ENCODE peak calls at places on chromosome 17, in five cellular contexts. M is A549, J is aorta, A is heart right ventricle, D is prostate gland. S is an unnamed sample.
A peak's percentile ranks its signal among the peaks of the same experiment; 100 is the strongest.

GRCh38 chr17:45052052-45052772 is 780 bp upstream of the DCAKD start:
- DNase-seq in M (peak; percentile 38), J (peak; percentile 88), A (peak; percentile 52), D (peak; percentile 19), S (peak; percentile 60)

GRCh38 chr17:788551-788950 is 6.4 kb downstream of the MRM3 start:
- DNase-seq in M (no peak), D (no peak), J (peak; percentile 15), A (no peak), S (no peak)

GRCh38 chr17:38728290-38728831 is 1.8 kb upstream of the CISD3 start:
- DNase-seq in J (no peak), M (no peak), A (no peak), D (no peak), S (no peak)

GRCh38 chr17:42676424-42677011 is at the start of gene PLEKHH3:
- DNase-seq in M (no peak), A (no peak), D (no peak), J (no peak), S (no peak)

GRCh38 chr17:42142371-42142896 is 12.4 kb downstream of the RAB5C start:
- DNase-seq in D (no peak), A (no peak), M (no peak), J (no peak), S (peak; percentile 86)

GRCh38 chr17:58307468-58308172 is 21.0 kb downstream of the TSPOAP1 start:
- DNase-seq in M (no peak), J (no peak), D (no peak), A (no peak), S (no peak)

GRCh38 chr17:45040459-45040858 is 11.0 kb downstream of the DCAKD start:
- DNase-seq in J (no peak), D (no peak), A (no peak), M (no peak), S (no peak)

GRCh38 chr17:6427284-6427781 is 7.6 kb downstream of the AIPL1 start:
- DNase-seq in D (no peak), A (no peak), J (peak; percentile 51), M (no peak), S (no peak)

DNA sequence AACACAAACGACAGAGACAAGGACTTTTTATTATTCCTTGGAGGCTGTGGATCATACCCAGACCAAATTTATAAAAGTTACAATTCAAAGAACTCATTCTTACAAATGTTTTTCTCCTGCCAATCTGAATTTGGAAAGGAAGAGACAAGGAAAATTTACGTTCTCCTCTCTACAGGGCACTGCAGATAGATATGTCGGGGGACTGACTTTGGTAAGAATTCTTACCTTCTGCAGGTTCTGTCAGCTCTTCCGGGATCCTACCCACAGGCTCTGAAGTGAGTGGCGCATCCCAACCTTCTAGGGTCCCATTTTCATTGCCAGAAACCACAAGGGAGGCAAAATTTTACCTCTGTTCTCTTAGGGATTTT is 2.2 kb upstream of the SLFN12L start:
- DNase-seq in D (no peak), M (no peak), J (no peak), A (no peak), S (no peak)
- H3K4me3 ChIP-seq in D (no peak overlapping the region), M (no peak overlapping the region), J (no peak overlapping the region), A (no peak overlapping the region), S (peak overlapping the region; percentile 28)

GRCh38 chr17:75753193-75753513 is 11.8 kb downstream of the GALK1 start:
- DNase-seq in M (no peak), A (no peak), J (peak; percentile 77), D (no peak), S (no peak)
- H3K4me3 ChIP-seq in M (no peak overlapping the region), A (no peak overlapping the region), J (no peak overlapping the region), D (no peak overlapping the region), S (peak overlapping the region; percentile 63)

DNA sequence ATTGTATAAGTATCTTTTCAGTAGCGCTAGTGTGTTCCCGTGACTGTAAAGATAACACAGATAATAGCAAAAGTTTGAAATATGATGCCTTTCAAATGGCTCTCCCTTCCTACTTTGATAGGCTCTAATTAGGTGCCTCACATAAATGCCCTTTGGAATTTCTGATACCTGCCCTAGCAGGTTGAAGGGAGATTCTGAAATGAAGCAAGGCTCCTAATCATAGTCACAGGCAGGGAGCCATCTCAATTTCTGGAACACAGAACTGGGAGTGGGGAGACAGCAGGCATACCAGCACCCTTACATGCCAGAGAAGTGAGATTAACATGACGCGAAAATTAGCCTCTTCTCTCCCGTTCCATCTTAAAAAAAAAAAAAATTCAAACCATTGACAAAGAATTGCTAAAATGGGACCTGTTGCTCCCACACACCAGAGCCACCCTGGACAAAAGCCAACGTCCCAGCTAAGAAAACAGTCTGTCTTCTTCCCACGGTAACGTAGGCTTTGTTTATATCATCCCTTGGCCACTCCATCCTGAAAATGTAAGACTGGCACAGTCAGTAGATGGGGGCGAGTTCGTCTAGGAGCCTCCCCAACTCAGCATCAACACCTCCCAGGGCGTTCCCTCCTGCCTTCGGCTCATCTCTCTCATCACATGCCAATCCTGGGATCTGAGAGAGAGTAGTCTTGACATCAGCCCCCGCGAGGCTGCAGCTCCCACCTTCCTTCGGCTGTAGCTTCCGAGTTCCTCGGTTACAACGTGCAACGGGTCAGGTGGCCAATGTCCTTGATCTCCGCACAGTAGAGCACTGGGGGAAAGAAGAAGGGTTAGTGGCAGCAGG is 1.1 kb downstream of the RNF227 start:
- DNase-seq in A (no peak), M (no peak), J (no peak), D (peak; percentile 59), S (no peak)
- H3K4me3 ChIP-seq in A (peak overlapping the region; percentile 56), M (peak overlapping the region; percentile 48), J (peak overlapping the region; percentile 3), D (peak overlapping the region; percentile 47), S (peak overlapping the region; percentile 87)

GRCh38 chr17:79400989-79401703 is 209.7 kb downstream of the RBFOX3 start:
- DNase-seq in M (peak; percentile 69), J (peak; percentile 89), A (peak; percentile 62), D (peak; percentile 52), S (peak; percentile 78)

GRCh38 chr17:79402275-79402674 is 208.6 kb downstream of the RBFOX3 start:
- DNase-seq in M (no peak), D (no peak), J (no peak), A (no peak), S (no peak)

GRCh38 chr17:79404136-79404911 is 206.5 kb downstream of the RBFOX3 start:
- DNase-seq in M (no peak), J (no peak), A (no peak), D (no peak), S (no peak)

GRCh38 chr17:79399610-79400144 is 211.2 kb downstream of the RBFOX3 start:
- DNase-seq in M (no peak), D (no peak), J (no peak), A (no peak), S (no peak)

DNA sequence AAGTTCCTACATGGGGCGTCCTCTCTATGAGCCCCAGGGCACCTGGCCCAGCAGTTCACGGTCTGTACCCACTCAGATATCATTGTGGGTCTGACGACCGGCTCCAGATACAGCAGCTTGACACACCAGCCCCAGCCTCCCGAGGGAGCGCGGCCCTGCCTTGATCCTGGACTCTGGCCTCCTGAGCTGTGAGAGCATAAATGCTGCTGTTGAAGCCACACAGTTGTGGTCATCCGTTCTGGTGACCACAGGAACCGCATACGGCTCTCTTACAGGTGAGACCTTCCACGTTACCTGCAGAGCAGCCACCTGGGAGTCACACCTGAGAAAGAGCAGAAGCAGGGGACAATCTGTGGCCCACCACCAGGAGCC is 209.2 kb downstream of the RBFOX3 start:
- DNase-seq in M (no peak), J (no peak), D (no peak), A (no peak), S (no peak)
- H3K4me3 ChIP-seq in M (no peak overlapping the region), J (no peak overlapping the region), D (no peak overlapping the region), A (no peak overlapping the region), S (no peak overlapping the region)

GRCh38 chr17:54439816-54440215 is 460.8 kb upstream of the TOM1L1 start:
- DNase-seq in M (no peak), D (no peak), J (no peak), A (no peak), S (no peak)

GRCh38 chr17:54435966-54436365 is 464.7 kb upstream of the TOM1L1 start:
- DNase-seq in D (no peak), M (no peak), A (no peak), J (peak; percentile 27), S (no peak)
- H3K4me3 ChIP-seq in D (no peak overlapping the region), M (no peak overlapping the region), A (no peak overlapping the region), J (no peak overlapping the region), S (no peak overlapping the region)

DNA sequence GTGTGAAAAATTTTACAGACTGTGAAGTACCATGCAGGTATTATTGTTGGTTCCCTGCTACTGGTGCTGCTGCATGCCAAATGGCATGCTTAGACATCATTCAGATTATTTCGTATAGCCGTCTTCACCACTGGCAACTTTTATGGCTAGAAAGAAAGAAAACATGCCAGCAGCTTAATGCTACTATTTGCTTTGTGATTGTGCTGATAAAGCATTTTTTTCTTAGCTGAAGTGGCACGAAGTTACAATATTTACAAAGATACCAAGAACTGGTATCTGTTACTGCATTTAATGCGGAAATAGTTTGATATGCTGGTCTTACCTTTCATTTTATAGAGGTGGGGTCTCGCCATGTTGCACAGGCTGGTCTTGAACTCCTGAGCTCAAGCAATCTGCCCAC is 8.2 kb downstream of the ZNHIT3 start:
- DNase-seq in D (no peak), M (no peak), J (no peak), A (no peak), S (no peak)
- H3K4me3 ChIP-seq in D (no peak overlapping the region), M (no peak overlapping the region), J (no peak overlapping the region), A (no peak overlapping the region), S (no peak overlapping the region)

DNA sequence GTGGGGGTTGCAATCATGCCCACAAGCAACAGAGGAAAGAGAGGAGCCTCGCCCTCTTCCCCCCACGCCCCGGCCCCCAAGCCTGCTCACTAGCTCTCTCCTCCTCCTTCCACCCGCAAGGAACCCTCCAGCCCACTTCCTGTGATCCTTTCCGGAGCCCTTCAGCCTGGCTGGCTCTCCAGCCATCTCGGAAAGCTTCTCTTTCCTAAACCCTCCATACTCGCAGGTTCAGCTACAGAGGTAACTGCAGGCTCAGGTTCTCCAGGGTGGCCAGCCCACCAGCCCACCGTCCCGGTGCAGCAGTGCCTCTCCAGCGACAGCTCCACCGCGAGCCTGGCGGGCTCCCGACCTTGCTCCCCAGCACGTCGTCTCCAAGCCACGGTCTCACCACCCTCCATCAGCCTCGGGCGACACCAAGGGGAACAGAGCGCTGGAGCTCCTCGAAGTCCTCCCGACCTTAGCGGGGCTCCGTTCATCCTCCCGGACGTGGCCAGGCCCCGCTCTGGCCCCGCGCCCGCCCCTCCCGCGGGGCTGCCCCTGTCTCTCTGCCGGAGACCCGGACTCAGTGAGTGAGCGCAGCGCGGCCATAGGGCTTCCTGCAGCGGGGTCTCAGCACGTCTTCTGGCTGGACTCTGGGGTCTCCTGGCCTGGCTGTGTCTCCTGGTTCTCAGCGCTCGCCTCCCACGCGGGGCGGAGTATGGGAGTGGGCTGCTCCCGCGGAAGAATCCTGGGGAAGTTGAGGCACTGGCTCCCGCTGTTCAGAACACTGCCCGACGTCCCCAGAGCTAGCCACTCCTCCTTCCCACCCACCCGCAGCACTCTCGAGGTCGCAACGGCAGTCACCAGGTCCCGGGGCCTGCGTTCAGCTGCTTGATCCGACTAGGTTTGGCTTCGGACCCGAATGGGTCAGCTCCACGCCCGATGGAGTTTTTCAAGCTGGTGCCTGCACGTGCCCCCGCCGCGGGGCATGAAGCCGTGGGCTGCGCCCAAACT is 12.8 kb upstream of the ODF4 start:
- DNase-seq in J (peak; percentile 83), A (peak; percentile 53), D (no peak), M (no peak), S (peak; percentile 40)
- H3K4me3 ChIP-seq in J (peak overlapping the region; percentile 14), A (peak overlapping the region; percentile 37), D (peak overlapping the region; percentile 29), M (no peak overlapping the region), S (peak overlapping the region; percentile 69)

S was measured in psoas muscle.